ENCODE peak calls at places on chromosomes 2 and 18, in ten cellular contexts. P is AG04450, W is SK-N-SH, V is substantia nigra, G is stomach, F is HL-60, C is cardiac muscle cell, M is aorta, Q is psoas muscle, I is adrenal gland. J is an unnamed sample.

GRCh38 chr2:145931836-145932352 is 1412.0 kb upstream of the ZEB2 start:
- DNase-seq in F (no peak), M (no peak), V (no peak), C (no peak), G (no peak), W (no peak), Q (no peak), I (no peak), P (no peak), J (no peak)

GRCh38 chr18:52615321-52615720 is 275.3 kb downstream of the DCC start:
- DNase-seq in V (no peak), W (no peak), F (no peak), M (no peak), Q (no peak), C (no peak), P (no peak), G (no peak), I (no peak), J (no peak)

GRCh38 chr2:127218843-127219715 is 1.0 kb downstream of the CYP27C1 start:
- DNase-seq in C (peak), V (no peak), G (no peak), W (peak), I (no peak), P (no peak), M (no peak), F (no peak), Q (no peak), J (no peak)

GRCh38 chr18:50113726-50114125 is 81.2 kb downstream of the MYO5B start:
- DNase-seq in W (no peak), F (no peak), V (no peak), M (no peak), P (no peak), Q (no peak), I (no peak), G (no peak), C (no peak), J (no peak)

GRCh38 chr2:151976945-151977353 is 121.9 kb downstream of the CACNB4 start:
- DNase-seq in M (no peak), W (no peak), Q (no peak), P (no peak), F (no peak), C (no peak), G (no peak), V (no peak), I (no peak), J (no peak)

GRCh38 chr2:47360937-47361336 is 42.0 kb upstream of the MSH2 start:
- DNase-seq in C (no peak), V (no peak), I (no peak), M (no peak), F (no peak), Q (no peak), W (no peak), P (peak), G (no peak), J (no peak)

GRCh38 chr2:136332436-136333095 is 214.6 kb upstream of the CXCR4 start:
- DNase-seq in I (no peak), W (no peak), M (no peak), G (no peak), V (no peak), C (no peak), Q (no peak), P (no peak), F (peak), J (no peak)

GRCh38 chr2:95348609-95349567 is 51.7 kb downstream of the KCNIP3 start:
- DNase-seq in Q (no peak), W (no peak), P (no peak), M (no peak), G (peak), C (peak), I (no peak), F (no peak), V (no peak), J (peak)

GRCh38 chr18:13611058-13611615 is 115.2 kb downstream of the FAM210A start:
- DNase-seq in P (no peak), F (no peak), G (no peak), Q (peak), V (peak), M (peak), I (no peak), W (peak), C (peak), J (peak)

GRCh38 chr18:80147418-80148315 is 38.6 kb downstream of the ADNP2 start:
- DNase-seq in G (peak), P (peak), Q (peak), C (peak), I (peak), F (peak), M (peak), V (peak), W (peak), J (peak)

GRCh38 chr2:84678214-84678613 is 161.9 kb downstream of the DNAH6 start:
- DNase-seq in V (no peak), C (no peak), F (no peak), I (no peak), W (no peak), Q (no peak), P (no peak), M (no peak), G (no peak), J (no peak)

GRCh38 chr2:231886071-231886681 is 40.0 kb downstream of the NPPC start:
- DNase-seq in V (no peak), M (no peak), W (no peak), I (no peak), P (no peak), C (no peak), G (no peak), Q (no peak), F (peak), J (no peak)

GRCh38 chr2:140457483-140457882 is 1673.3 kb downstream of the LRP1B start:
- DNase-seq in V (no peak), I (no peak), C (no peak), G (no peak), W (no peak), Q (no peak), P (no peak), M (no peak), F (no peak), J (no peak)

GRCh38 chr18:21444465-21445023 is 156.0 kb downstream of the ESCO1 start:
- DNase-seq in V (no peak), M (no peak), P (peak), C (peak), W (peak), F (peak), Q (no peak), G (no peak), I (peak), J (peak)

GRCh38 chr18:74430811-74431571 is 26.1 kb downstream of the DIPK1C start:
- DNase-seq in V (no peak), F (no peak), W (no peak), C (no peak), P (no peak), Q (no peak), I (no peak), M (no peak), G (no peak), J (no peak)

GRCh38 chr18:1353025-1353424 is 448.4 kb downstream of the ADCYAP1 start:
- DNase-seq in Q (no peak), F (no peak), C (no peak), P (no peak), W (no peak), I (no peak), M (no peak), G (no peak), V (no peak), J (no peak)

GRCh38 chr2:227772197-227772661 is 26.5 kb downstream of the SCYGR8 start:
- DNase-seq in M (no peak), G (no peak), Q (no peak), P (no peak), C (no peak), W (no peak), V (no peak), F (no peak), I (no peak), J (no peak)

GRCh38 chr2:220764246-220764645 is 807.9 kb downstream of the EPHA4 start:
- DNase-seq in V (no peak), M (no peak), F (no peak), Q (no peak), I (no peak), C (no peak), G (no peak), W (no peak), P (no peak), J (no peak)

GRCh38 chr18:32446780-32447179 is 23.9 kb downstream of the GAREM1 start:
- DNase-seq in I (no peak), Q (no peak), C (no peak), V (no peak), W (no peak), G (no peak), P (no peak), F (no peak), M (no peak), J (no peak)

GRCh38 chr2:12728221-12728777 is 11.6 kb downstream of the TRIB2 start:
- DNase-seq in G (no peak), V (no peak), I (no peak), P (no peak), C (no peak), F (peak), W (no peak), Q (no peak), M (no peak), J (no peak)

DNA sequence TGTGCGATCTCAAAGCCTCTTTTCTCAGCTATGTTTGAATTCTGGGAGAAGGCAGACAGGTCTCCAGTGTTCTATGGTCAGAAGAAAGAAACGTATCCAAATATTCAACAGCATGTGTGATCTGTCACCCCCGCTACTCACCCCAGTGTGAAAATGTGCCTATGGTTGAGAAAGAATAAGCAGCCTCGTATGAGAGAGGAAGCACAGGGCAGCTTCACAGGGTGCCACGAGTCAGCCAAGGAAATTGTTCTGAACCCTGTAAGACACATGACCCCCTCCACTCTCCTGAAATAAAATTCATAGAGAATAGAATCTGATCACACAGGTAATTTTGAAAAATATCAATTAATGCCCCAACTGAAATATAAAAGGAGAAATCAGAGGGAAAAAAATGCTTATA is 8.0 kb upstream of the SF3B1 start:
- DNase-seq in Q (no peak), P (no peak), C (no peak), W (no peak), M (no peak), G (no peak), F (peak), I (no peak), V (no peak), J (no peak)
- H3K27ac ChIP-seq in Q (no peak), P (no peak), C (no peak), W (no peak), M (no peak), G (no peak), F (peak), I (no peak), V (no peak), J (no peak)

GRCh38 chr2:190340369-190340768 is 3.0 kb upstream of the INPP1 start:
- DNase-seq in W (no peak), P (no peak), F (no peak), V (no peak), I (no peak), G (no peak), Q (no peak), C (no peak), M (no peak), J (no peak)

GRCh38 chr2:190343500-190344274 is at the start of gene INPP1:
- DNase-seq in F (peak), P (no peak), W (peak), C (peak), V (peak), I (peak), M (peak), G (peak), Q (peak), J (peak)

GRCh38 chr2:190344275-190344827 is 962 bp downstream of the INPP1 start:
- DNase-seq in P (no peak), Q (no peak), W (no peak), C (no peak), V (peak), I (peak), F (peak), M (no peak), G (peak), J (peak)

GRCh38 chr2:190343170-190343499 is 254 bp upstream of the INPP1 start:
- DNase-seq in W (no peak), V (no peak), M (no peak), Q (no peak), F (peak), I (no peak), P (no peak), G (no peak), C (no peak), J (no peak)

GRCh38 chr2:190342601-190343000 is 788 bp upstream of the INPP1 start:
- DNase-seq in C (no peak), F (no peak), G (no peak), V (no peak), P (no peak), Q (no peak), W (no peak), I (no peak), M (no peak), J (no peak)
- H3K27ac ChIP-seq in C (no peak), F (no peak), G (peak), V (peak), P (no peak), Q (peak), W (no peak), I (no peak), M (peak), J (peak)

GRCh38 chr2:45190481-45190880 is 181.2 kb upstream of the SIX2 start:
- DNase-seq in Q (no peak), W (peak), V (no peak), P (no peak), I (no peak), C (peak), G (no peak), F (no peak), M (no peak), J (no peak)
- H3K27ac ChIP-seq in Q (no peak), W (no peak), V (no peak), P (peak), I (no peak), C (no peak), G (no peak), F (no peak), M (no peak), J (no peak)

GRCh38 chr18:78828131-78828530 is 151.5 kb upstream of the SALL3 start:
- DNase-seq in M (no peak), W (no peak), I (no peak), V (no peak), P (no peak), G (no peak), F (no peak), C (no peak), Q (no peak), J (no peak)
- H3K27ac ChIP-seq in M (no peak), W (no peak), I (no peak), V (no peak), P (no peak), G (no peak), F (no peak), C (no peak), Q (no peak), J (no peak)

J was measured in testis.